ENCODE peak calls at places on chromosomes 5 and 9, in four cellular contexts. One of them, this sample, is unnamed.

GRCh38 chr9:15149450-15149849 is 157.6 kb downstream of the TTC39B start:
- DNase-seq in glutamatergic neuron: no peak
- DNase-seq in foreskin keratinocyte: no peak
- DNase-seq in stimulated activated CD8-positive, alpha-beta memory T cell treated with anti-CD3 and anti-CD28 coated beads, Interleukin-15, amount 100 ng/mL, for 48 hours: no peak
- DNase-seq in this sample: no peak

GRCh38 chr5:112228672-112229071 is 190.4 kb downstream of the EPB41L4A start:
- DNase-seq in glutamatergic neuron: no peak
- DNase-seq in foreskin keratinocyte: peak; percentile 46
- DNase-seq in stimulated activated CD8-positive, alpha-beta memory T cell treated with anti-CD3 and anti-CD28 coated beads, Interleukin-15, amount 100 ng/mL, for 48 hours: no peak
- DNase-seq in this sample: no peak

GRCh38 chr5:173902743-173903142 is 14.6 kb downstream of the CPEB4 start:
- DNase-seq in glutamatergic neuron: no peak
- DNase-seq in foreskin keratinocyte: no peak
- DNase-seq in stimulated activated CD8-positive, alpha-beta memory T cell treated with anti-CD3 and anti-CD28 coated beads, Interleukin-15, amount 100 ng/mL, for 48 hours: no peak
- DNase-seq in this sample: no peak

GRCh38 chr9:37859043-37859442 is 44.9 kb downstream of the SLC25A51 start:
- DNase-seq in glutamatergic neuron: no peak
- DNase-seq in foreskin keratinocyte: no peak
- DNase-seq in stimulated activated CD8-positive, alpha-beta memory T cell treated with anti-CD3 and anti-CD28 coated beads, Interleukin-15, amount 100 ng/mL, for 48 hours: no peak
- DNase-seq in this sample: no peak

GRCh38 chr9:128631636-128632035 is 25.0 kb downstream of the DYNC2I2 start:
- DNase-seq in glutamatergic neuron: no peak
- DNase-seq in foreskin keratinocyte: no peak
- DNase-seq in stimulated activated CD8-positive, alpha-beta memory T cell treated with anti-CD3 and anti-CD28 coated beads, Interleukin-15, amount 100 ng/mL, for 48 hours: no peak
- DNase-seq in this sample: no peak

GRCh38 chr9:90033030-90033650 is 428.3 kb downstream of the GADD45G start:
- DNase-seq in glutamatergic neuron: no peak
- DNase-seq in foreskin keratinocyte: no peak
- DNase-seq in stimulated activated CD8-positive, alpha-beta memory T cell treated with anti-CD3 and anti-CD28 coated beads, Interleukin-15, amount 100 ng/mL, for 48 hours: no peak
- DNase-seq in this sample: no peak

GRCh38 chr5:7078901-7079300 is 317.0 kb upstream of the ADCY2 start:
- DNase-seq in glutamatergic neuron: no peak
- DNase-seq in foreskin keratinocyte: no peak
- DNase-seq in stimulated activated CD8-positive, alpha-beta memory T cell treated with anti-CD3 and anti-CD28 coated beads, Interleukin-15, amount 100 ng/mL, for 48 hours: no peak
- DNase-seq in this sample: no peak

GRCh38 chr5:110064593-110065268 is 375.0 kb downstream of the MAN2A1 start:
- DNase-seq in glutamatergic neuron: no peak
- DNase-seq in foreskin keratinocyte: no peak
- DNase-seq in stimulated activated CD8-positive, alpha-beta memory T cell treated with anti-CD3 and anti-CD28 coated beads, Interleukin-15, amount 100 ng/mL, for 48 hours: no peak
- DNase-seq in this sample: no peak

GRCh38 chr5:65261499-65261898 is 220.2 kb downstream of the ADAMTS6 start:
- DNase-seq in glutamatergic neuron: no peak
- DNase-seq in foreskin keratinocyte: no peak
- DNase-seq in stimulated activated CD8-positive, alpha-beta memory T cell treated with anti-CD3 and anti-CD28 coated beads, Interleukin-15, amount 100 ng/mL, for 48 hours: no peak
- DNase-seq in this sample: no peak

GRCh38 chr5:2913306-2913705 is 161.8 kb upstream of the IRX2 start:
- DNase-seq in glutamatergic neuron: no peak
- DNase-seq in foreskin keratinocyte: no peak
- DNase-seq in stimulated activated CD8-positive, alpha-beta memory T cell treated with anti-CD3 and anti-CD28 coated beads, Interleukin-15, amount 100 ng/mL, for 48 hours: no peak
- DNase-seq in this sample: no peak

GRCh38 chr9:89382026-89382986 is 64.0 kb downstream of the SECISBP2 start:
- DNase-seq in glutamatergic neuron: no peak
- DNase-seq in foreskin keratinocyte: no peak
- DNase-seq in stimulated activated CD8-positive, alpha-beta memory T cell treated with anti-CD3 and anti-CD28 coated beads, Interleukin-15, amount 100 ng/mL, for 48 hours: peak; percentile 40
- DNase-seq in this sample: no peak

GRCh38 chr5:75192264-75192663 is 44.4 kb downstream of the ANKRD31 start:
- DNase-seq in glutamatergic neuron: no peak
- DNase-seq in foreskin keratinocyte: no peak
- DNase-seq in stimulated activated CD8-positive, alpha-beta memory T cell treated with anti-CD3 and anti-CD28 coated beads, Interleukin-15, amount 100 ng/mL, for 48 hours: no peak
- DNase-seq in this sample: no peak

GRCh38 chr5:5092149-5092548 is 48.0 kb upstream of the ADAMTS16 start:
- DNase-seq in glutamatergic neuron: no peak
- DNase-seq in foreskin keratinocyte: no peak
- DNase-seq in stimulated activated CD8-positive, alpha-beta memory T cell treated with anti-CD3 and anti-CD28 coated beads, Interleukin-15, amount 100 ng/mL, for 48 hours: no peak
- DNase-seq in this sample: no peak

GRCh38 chr5:92403308-92403707 is 1020.2 kb upstream of the ARRDC3 start:
- DNase-seq in glutamatergic neuron: no peak
- DNase-seq in foreskin keratinocyte: no peak
- DNase-seq in stimulated activated CD8-positive, alpha-beta memory T cell treated with anti-CD3 and anti-CD28 coated beads, Interleukin-15, amount 100 ng/mL, for 48 hours: no peak
- DNase-seq in this sample: no peak

GRCh38 chr5:134582941-134583340 is 49.7 kb downstream of the SAR1B start:
- DNase-seq in glutamatergic neuron: no peak
- DNase-seq in foreskin keratinocyte: no peak
- DNase-seq in stimulated activated CD8-positive, alpha-beta memory T cell treated with anti-CD3 and anti-CD28 coated beads, Interleukin-15, amount 100 ng/mL, for 48 hours: no peak
- DNase-seq in this sample: no peak

GRCh38 chr5:13660072-13660471 is 284.4 kb downstream of the DNAH5 start:
- DNase-seq in glutamatergic neuron: no peak
- DNase-seq in foreskin keratinocyte: no peak
- DNase-seq in stimulated activated CD8-positive, alpha-beta memory T cell treated with anti-CD3 and anti-CD28 coated beads, Interleukin-15, amount 100 ng/mL, for 48 hours: no peak
- DNase-seq in this sample: no peak

GRCh38 chr5:102539598-102539997 is 40.8 kb upstream of the SLCO6A1 start:
- DNase-seq in glutamatergic neuron: no peak
- DNase-seq in foreskin keratinocyte: no peak
- DNase-seq in stimulated activated CD8-positive, alpha-beta memory T cell treated with anti-CD3 and anti-CD28 coated beads, Interleukin-15, amount 100 ng/mL, for 48 hours: no peak
- DNase-seq in this sample: no peak

GRCh38 chr5:78283105-78283504 is 11.4 kb downstream of the AP3B1 start:
- DNase-seq in glutamatergic neuron: no peak
- DNase-seq in foreskin keratinocyte: no peak
- DNase-seq in stimulated activated CD8-positive, alpha-beta memory T cell treated with anti-CD3 and anti-CD28 coated beads, Interleukin-15, amount 100 ng/mL, for 48 hours: no peak
- DNase-seq in this sample: no peak

GRCh38 chr9:11457809-11458785 is 845.3 kb upstream of the PTPRD start:
- DNase-seq in glutamatergic neuron: peak; percentile 77
- DNase-seq in foreskin keratinocyte: no peak
- DNase-seq in stimulated activated CD8-positive, alpha-beta memory T cell treated with anti-CD3 and anti-CD28 coated beads, Interleukin-15, amount 100 ng/mL, for 48 hours: no peak
- DNase-seq in this sample: no peak

GRCh38 chr9:14107977-14108376 is 206.0 kb downstream of the NFIB start:
- DNase-seq in glutamatergic neuron: no peak
- DNase-seq in foreskin keratinocyte: no peak
- DNase-seq in stimulated activated CD8-positive, alpha-beta memory T cell treated with anti-CD3 and anti-CD28 coated beads, Interleukin-15, amount 100 ng/mL, for 48 hours: no peak
- DNase-seq in this sample: no peak

GRCh38 chr9:128689293-128689770 is 310 bp downstream of the SET start:
- DNase-seq in glutamatergic neuron: peak; percentile 67
- DNase-seq in foreskin keratinocyte: no peak
- DNase-seq in stimulated activated CD8-positive, alpha-beta memory T cell treated with anti-CD3 and anti-CD28 coated beads, Interleukin-15, amount 100 ng/mL, for 48 hours: no peak
- DNase-seq in this sample: no peak

GRCh38 chr5:6576861-6577501 is 55.9 kb downstream of the NSUN2 start:
- DNase-seq in glutamatergic neuron: no peak
- DNase-seq in foreskin keratinocyte: peak; percentile 17
- DNase-seq in stimulated activated CD8-positive, alpha-beta memory T cell treated with anti-CD3 and anti-CD28 coated beads, Interleukin-15, amount 100 ng/mL, for 48 hours: no peak
- DNase-seq in this sample: peak; percentile 50

GRCh38 chr9:121902483-121903135 is 190.5 kb downstream of the TTLL11 start:
- DNase-seq in glutamatergic neuron: no peak
- DNase-seq in foreskin keratinocyte: no peak
- DNase-seq in stimulated activated CD8-positive, alpha-beta memory T cell treated with anti-CD3 and anti-CD28 coated beads, Interleukin-15, amount 100 ng/mL, for 48 hours: no peak
- DNase-seq in this sample: no peak

GRCh38 chr5:139592289-139592688 is 31.1 kb downstream of the UBE2D2 start:
- DNase-seq in glutamatergic neuron: no peak
- DNase-seq in foreskin keratinocyte: no peak
- DNase-seq in stimulated activated CD8-positive, alpha-beta memory T cell treated with anti-CD3 and anti-CD28 coated beads, Interleukin-15, amount 100 ng/mL, for 48 hours: no peak
- DNase-seq in this sample: no peak

GRCh38 chr5:100505984-100506670 is 29.0 kb upstream of the FAM174A start:
- DNase-seq in glutamatergic neuron: no peak
- DNase-seq in foreskin keratinocyte: peak; percentile 73
- DNase-seq in stimulated activated CD8-positive, alpha-beta memory T cell treated with anti-CD3 and anti-CD28 coated beads, Interleukin-15, amount 100 ng/mL, for 48 hours: no peak
- DNase-seq in this sample: no peak

GRCh38 chr9:132141948-132142594 is 19.8 kb upstream of the NTNG2 start:
- DNase-seq in glutamatergic neuron: no peak
- DNase-seq in foreskin keratinocyte: peak; percentile 42
- DNase-seq in stimulated activated CD8-positive, alpha-beta memory T cell treated with anti-CD3 and anti-CD28 coated beads, Interleukin-15, amount 100 ng/mL, for 48 hours: no peak
- DNase-seq in this sample: no peak

GRCh38 chr5:119022017-119022745 is 33.8 kb upstream of the DTWD2 start:
- DNase-seq in glutamatergic neuron: no peak
- DNase-seq in foreskin keratinocyte: no peak
- DNase-seq in stimulated activated CD8-positive, alpha-beta memory T cell treated with anti-CD3 and anti-CD28 coated beads, Interleukin-15, amount 100 ng/mL, for 48 hours: no peak
- DNase-seq in this sample: no peak

GRCh38 chr5:170479484-170479883 is 24.3 kb upstream of the KCNIP1 start:
- DNase-seq in glutamatergic neuron: no peak
- DNase-seq in foreskin keratinocyte: no peak
- DNase-seq in stimulated activated CD8-positive, alpha-beta memory T cell treated with anti-CD3 and anti-CD28 coated beads, Interleukin-15, amount 100 ng/mL, for 48 hours: no peak
- DNase-seq in this sample: no peak

GRCh38 chr9:71303351-71303750 is 181.9 kb upstream of the TRPM3 start:
- DNase-seq in glutamatergic neuron: no peak
- DNase-seq in foreskin keratinocyte: no peak
- DNase-seq in stimulated activated CD8-positive, alpha-beta memory T cell treated with anti-CD3 and anti-CD28 coated beads, Interleukin-15, amount 100 ng/mL, for 48 hours: no peak
- DNase-seq in this sample: no peak

GRCh38 chr5:77846422-77847128 is 70.4 kb upstream of the TBCA start:
- DNase-seq in glutamatergic neuron: peak; percentile 52
- DNase-seq in foreskin keratinocyte: no peak
- DNase-seq in stimulated activated CD8-positive, alpha-beta memory T cell treated with anti-CD3 and anti-CD28 coated beads, Interleukin-15, amount 100 ng/mL, for 48 hours: no peak
- DNase-seq in this sample: no peak

GRCh38 chr5:114191441-114191840 is 170.4 kb upstream of the KCNN2 start:
- DNase-seq in glutamatergic neuron: no peak
- DNase-seq in foreskin keratinocyte: no peak
- DNase-seq in stimulated activated CD8-positive, alpha-beta memory T cell treated with anti-CD3 and anti-CD28 coated beads, Interleukin-15, amount 100 ng/mL, for 48 hours: no peak
- DNase-seq in this sample: no peak

GRCh38 chr5:39158127-39158593 is 61.2 kb downstream of the FYB1 start:
- DNase-seq in glutamatergic neuron: no peak
- DNase-seq in foreskin keratinocyte: peak; percentile 61
- DNase-seq in stimulated activated CD8-positive, alpha-beta memory T cell treated with anti-CD3 and anti-CD28 coated beads, Interleukin-15, amount 100 ng/mL, for 48 hours: no peak
- DNase-seq in this sample: no peak

GRCh38 chr5:93022770-93023169 is 558.2 kb downstream of the NR2F1-AS1 start:
- DNase-seq in glutamatergic neuron: no peak
- DNase-seq in foreskin keratinocyte: no peak
- DNase-seq in stimulated activated CD8-positive, alpha-beta memory T cell treated with anti-CD3 and anti-CD28 coated beads, Interleukin-15, amount 100 ng/mL, for 48 hours: no peak
- DNase-seq in this sample: no peak

This sample was measured in stimulated activated effector memory CD8-positive, alpha-beta T cell treated with anti-CD3 and anti-CD28 coated beads, Interleukin-12 subunit alpha, Interleukin-12 subunit beta, amount 100 ng/mL, for 72 hours.